ENCODE peak calls at places on chromosomes 4 and X, in eight cellular contexts. J is HCT116, L is esophagus muscularis mucosa, I is spleen, R is K562, E is transverse colon, M is upper lobe of left lung, U is HL-60. C is an unnamed sample.

GRCh38 chr4:139279723-139280620 is at the start of gene MGARP:
- DNase-seq in U (no peak), R (no peak), I (peak; percentile 85), M (peak; percentile 87), L (no peak), J (no peak), E (no peak), C (no peak)

GRCh38 chr4:122285285-122285684 is 93.5 kb upstream of the ADAD1 start:
- DNase-seq in I (no peak), J (no peak), R (peak; percentile 64), M (no peak), U (no peak), E (no peak), L (no peak), C (no peak)

GRCh38 chr4:147003956-147004580 is 58.4 kb upstream of the TTC29 start:
- DNase-seq in J (no peak), U (no peak), R (no peak), E (no peak), I (no peak), L (no peak), M (no peak), C (no peak)

GRCh38 chr4:74460833-74461232 is 15.9 kb downstream of the AREG start:
- DNase-seq in M (no peak), J (no peak), R (no peak), L (no peak), U (no peak), E (no peak), I (no peak), C (no peak)

GRCh38 chr4:65983062-65983461 is 312.8 kb upstream of the EPHA5 start:
- DNase-seq in E (no peak), I (no peak), L (no peak), M (no peak), U (no peak), R (no peak), J (no peak), C (no peak)

GRCh38 chrX:10177620-10178019 is 20.8 kb downstream of the CLCN4 start:
- DNase-seq in E (no peak), U (no peak), L (no peak), R (no peak), I (no peak), J (no peak), M (no peak), C (no peak)

GRCh38 chrX:151151668-151152267 is 24.6 kb upstream of the GPR50 start:
- DNase-seq in L (no peak), R (peak; percentile 57), M (no peak), E (peak; percentile 13), I (no peak), J (peak; percentile 13), U (peak; percentile 10), C (no peak)

GRCh38 chr4:140163029-140163810 is 9.2 kb upstream of the MAML3 start:
- DNase-seq in I (no peak), M (no peak), U (no peak), L (no peak), J (no peak), R (no peak), E (no peak), C (no peak)

GRCh38 chrX:19535481-19535880 is 20.2 kb upstream of the MAP3K15 start:
- DNase-seq in L (no peak), M (no peak), J (no peak), U (no peak), R (peak; percentile 23), E (no peak), I (no peak), C (no peak)

GRCh38 chr4:113747949-113748348 is 13.6 kb downstream of the CAMK2D start:
- DNase-seq in R (no peak), E (no peak), J (no peak), L (no peak), M (no peak), U (no peak), I (no peak), C (no peak)

GRCh38 chrX:49258749-49259124 is 5.8 kb downstream of the FOXP3 start:
- DNase-seq in U (no peak), R (no peak), M (no peak), I (no peak), E (no peak), J (no peak), L (no peak), C (no peak)

GRCh38 chrX:104113237-104113965 is 1.1 kb downstream of the ZCCHC18 start:
- DNase-seq in M (no peak), E (peak; percentile 53), J (no peak), R (peak; percentile 46), L (no peak), U (no peak), I (peak; percentile 81), C (no peak)

GRCh38 chr4:53854991-53855885 is 209.2 kb downstream of the CHIC2 start:
- DNase-seq in M (no peak), J (no peak), I (no peak), E (no peak), R (no peak), L (no peak), U (peak; percentile 0), C (no peak)

GRCh38 chr4:85543832-85544231 is 68.9 kb downstream of the ARHGAP24 start:
- DNase-seq in R (no peak), M (no peak), U (no peak), E (no peak), J (no peak), I (no peak), L (no peak), C (no peak)

GRCh38 chrX:35040871-35041270 is 98.3 kb downstream of the FAM47B start:
- DNase-seq in E (no peak), U (no peak), L (no peak), M (no peak), J (no peak), I (no peak), R (no peak), C (no peak)

GRCh38 chr4:4267981-4268380 is 20.0 kb upstream of the TMEM128 start:
- DNase-seq in E (no peak), U (no peak), I (no peak), L (no peak), M (no peak), J (no peak), R (no peak), C (no peak)

GRCh38 chrX:9977642-9978041 is 10.5 kb downstream of the CLDN34 start:
- DNase-seq in I (no peak), R (no peak), U (no peak), M (no peak), E (no peak), J (no peak), L (no peak), C (no peak)

GRCh38 chr4:141028024-141028529 is 105.2 kb downstream of the RNF150 start:
- DNase-seq in I (no peak), J (no peak), U (no peak), R (no peak), L (no peak), M (no peak), E (no peak), C (no peak)

GRCh38 chrX:100750901-100751300 is 19.0 kb upstream of the SYTL4 start:
- DNase-seq in J (no peak), R (no peak), I (no peak), U (no peak), L (no peak), M (no peak), E (no peak), C (no peak)

GRCh38 chrX:93874554-93874953 is 200.5 kb downstream of the FAM133A start:
- DNase-seq in L (no peak), J (no peak), M (no peak), I (no peak), U (no peak), R (peak; percentile 22), E (no peak), C (no peak)

GRCh38 chr4:98166025-98166730 is 22.9 kb upstream of the STPG2 start:
- DNase-seq in M (no peak), R (no peak), I (no peak), E (no peak), L (no peak), J (peak; percentile 41), U (no peak), C (no peak)

GRCh38 chrX:27555514-27555913 is 34.6 kb upstream of the DCAF8L2 start:
- DNase-seq in I (no peak), U (no peak), M (no peak), L (no peak), R (peak; percentile 1), J (no peak), E (no peak), C (no peak)
- TF ChIP-seq CTCF in I (no peak), U (no peak), M (no peak), L (peak; percentile 19), R (no peak), J (peak; percentile 61), E (peak; percentile 34), C (no peak)

DNA sequence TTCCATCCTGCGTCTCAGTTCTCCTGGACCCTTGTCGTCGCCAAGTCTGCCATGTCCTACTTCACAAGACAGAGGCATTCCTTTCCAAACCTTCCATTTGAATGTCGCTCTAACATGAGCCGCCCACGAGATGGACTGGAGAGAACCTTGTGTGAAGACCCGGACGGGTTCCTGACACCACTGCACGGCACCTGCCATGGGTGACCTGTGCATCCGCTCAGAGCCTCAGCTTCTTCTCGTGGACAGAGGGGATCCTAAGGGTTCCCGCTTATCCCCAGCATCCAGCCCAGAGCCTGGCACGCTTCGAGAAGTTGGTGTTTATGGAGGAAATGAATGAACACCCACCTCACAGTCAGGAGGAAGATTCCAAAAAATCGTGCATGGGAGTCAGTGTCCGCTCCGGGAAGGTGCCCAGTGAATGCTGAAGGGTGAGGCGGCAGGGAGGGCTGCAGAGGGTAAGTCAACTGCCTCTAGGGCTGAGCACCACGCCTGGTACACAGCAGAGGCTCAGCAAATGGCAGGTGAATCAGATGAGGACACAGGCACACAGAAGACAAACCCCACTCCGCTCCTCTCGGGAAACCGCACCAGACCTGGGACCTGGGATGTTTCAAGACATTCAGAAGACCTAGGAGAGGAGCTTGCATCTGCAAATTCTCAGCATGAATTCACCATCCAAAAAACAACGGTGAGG is 52.6 kb downstream of the WFS1 start:
- DNase-seq in E (no peak), R (no peak), I (no peak), M (no peak), U (no peak), L (no peak), J (no peak), C (no peak)
- H3K4me3 ChIP-seq in E (no peak overlapping the region), R (no peak overlapping the region), I (no peak overlapping the region), M (no peak overlapping the region), U (no peak overlapping the region), L (no peak overlapping the region), J (no peak overlapping the region), C (no peak overlapping the region)

GRCh38 chrX:71532078-71532752 is 689 bp upstream of the OGT start:
- DNase-seq in I (no peak), L (no peak), U (no peak), M (no peak), J (no peak), R (peak; percentile 69), E (peak; percentile 41), C (no peak)
- TF ChIP-seq POLR2AphosphoS5 in I (no peak), L (no peak), U (no peak), M (peak; percentile 19), J (no peak), R (no peak), E (peak; percentile 66), C (no peak)

DNA sequence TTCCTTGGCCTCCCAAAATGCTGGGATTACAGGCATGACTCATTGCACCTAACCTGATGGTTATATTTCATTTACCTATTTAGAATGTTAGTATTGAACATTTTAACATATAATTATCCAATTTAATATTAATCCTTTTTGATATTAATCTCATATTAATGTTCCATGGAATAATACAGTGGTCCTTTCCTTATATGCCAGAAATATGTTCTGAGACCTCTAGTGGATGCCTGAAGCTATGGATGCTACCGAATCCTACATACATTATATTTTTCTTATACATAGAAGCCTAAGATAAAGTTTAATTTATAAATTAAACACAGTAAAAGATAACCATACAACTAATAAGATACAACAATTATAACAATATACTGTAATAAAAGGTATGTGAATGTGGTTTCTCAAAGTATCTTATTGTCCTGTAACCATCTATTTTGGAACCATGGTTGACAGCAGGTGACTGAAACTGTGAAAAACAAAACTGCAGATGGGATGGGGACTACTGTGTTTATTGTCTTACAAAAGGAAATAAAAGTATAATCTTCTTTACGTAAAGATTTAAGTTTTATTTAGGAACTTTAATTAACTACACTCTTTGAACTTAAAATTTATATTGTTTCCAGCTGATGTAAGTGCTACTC is 431.4 kb downstream of the GRID2 start:
- DNase-seq in L (no peak), U (no peak), E (no peak), J (no peak), R (no peak), I (no peak), M (no peak), C (no peak)
- TF ChIP-seq CTCF in L (no peak), U (no peak), E (no peak), J (no peak), R (no peak), I (no peak), M (no peak), C (no peak)